ENCODE peak calls at places on chromosomes 2 and 18, in eight cellular contexts. Z, Y, W, R, A, X, I and D are unnamed samples.
A peak's percentile ranks its signal among the peaks of the same experiment; 100 is the strongest.

GRCh38 chr18:13540783-13541182 is 185.6 kb downstream of the FAM210A start:
- DNase-seq in W (no peak), X (no peak), I (no peak), Y (no peak), Z (peak; percentile 13), A (no peak), R (no peak), D (no peak)

GRCh38 chr2:73085691-73086090 is 14.2 kb upstream of the SFXN5 start:
- DNase-seq in Z (peak; percentile 75), X (peak; percentile 84), W (peak; percentile 87), Y (peak; percentile 95), A (peak; percentile 84), R (no peak), I (peak; percentile 94), D (peak; percentile 88)

GRCh38 chr18:61635901-61636528 is 256.8 kb downstream of the RNF152 start:
- DNase-seq in A (no peak), X (peak; percentile 32), W (no peak), Z (peak; percentile 30), I (peak; percentile 70), Y (no peak), R (peak; percentile 29), D (no peak)

GRCh38 chr2:8986327-8986976 is 17.0 kb downstream of the MBOAT2 start:
- DNase-seq in Y (no peak), X (no peak), W (no peak), Z (no peak), I (no peak), R (no peak), A (no peak), D (no peak)

GRCh38 chr2:234464291-234464645 is 32.6 kb downstream of the ARL4C start:
- DNase-seq in I (no peak), X (no peak), R (no peak), Y (no peak), Z (no peak), A (no peak), W (no peak), D (no peak)

GRCh38 chr2:99066602-99067001 is 74.9 kb upstream of the C2orf15 start:
- DNase-seq in Z (peak; percentile 49), A (no peak), I (no peak), W (peak; percentile 10), X (no peak), R (peak; percentile 15), Y (no peak), D (no peak)

GRCh38 chr2:45992021-45992745 is 305.0 kb upstream of the EPAS1 start:
- DNase-seq in Y (no peak), Z (no peak), A (peak; percentile 78), R (no peak), X (peak; percentile 21), I (no peak), W (peak; percentile 88), D (peak; percentile 85)

GRCh38 chr2:232483923-232484627 is 3.6 kb downstream of the ECEL1 start:
- DNase-seq in R (no peak), X (no peak), I (peak; percentile 45), Y (peak; percentile 59), W (no peak), Z (no peak), A (no peak), D (peak; percentile 56)

GRCh38 chr2:136323212-136323611 is 205.3 kb upstream of the CXCR4 start:
- DNase-seq in Y (no peak), R (no peak), X (no peak), W (no peak), I (no peak), Z (no peak), A (no peak), D (no peak)

GRCh38 chr2:8541223-8541622 is 140.6 kb upstream of the ID2 start:
- DNase-seq in W (no peak), Y (peak; percentile 46), Z (no peak), A (no peak), I (no peak), R (no peak), X (no peak), D (peak; percentile 48)

GRCh38 chr2:226466124-226466523 is 333.5 kb downstream of the IRS1 start:
- DNase-seq in R (no peak), Y (no peak), I (no peak), X (no peak), W (no peak), A (no peak), Z (no peak), D (no peak)

GRCh38 chr18:9386872-9387271 is 52.3 kb downstream of the TWSG1 start:
- DNase-seq in A (no peak), X (no peak), I (no peak), Z (no peak), W (no peak), R (no peak), Y (no peak), D (no peak)

GRCh38 chr2:525021-525420 is 152.2 kb downstream of the TMEM18 start:
- DNase-seq in R (no peak), X (no peak), I (no peak), W (no peak), Z (no peak), A (no peak), Y (no peak), D (no peak)

GRCh38 chr2:242011516-242011915 is 142.0 kb downstream of the RTP5 start:
- DNase-seq in A (no peak), Z (no peak), X (no peak), I (peak; percentile 43), Y (peak; percentile 39), W (no peak), R (no peak), D (peak; percentile 32)

GRCh38 chr2:126885701-126886121 is 13.0 kb upstream of the TEX51 start:
- DNase-seq in Z (no peak), R (no peak), A (peak; percentile 44), Y (no peak), W (no peak), I (no peak), X (peak; percentile 18), D (peak; percentile 57)

GRCh38 chr2:166957686-166958085 is 69.4 kb downstream of the XIRP2 start:
- DNase-seq in X (no peak), A (no peak), W (no peak), Y (no peak), I (no peak), Z (no peak), R (no peak), D (no peak)

GRCh38 chr2:128817171-128817570 is 498.5 kb upstream of the HS6ST1 start:
- DNase-seq in Y (no peak), Z (no peak), I (no peak), X (no peak), A (no peak), W (no peak), R (no peak), D (no peak)

GRCh38 chr2:217256261-217256660 is 396.4 kb upstream of the TNP1 start:
- DNase-seq in Z (no peak), Y (no peak), X (no peak), W (no peak), R (no peak), A (no peak), I (no peak), D (no peak)

GRCh38 chr2:23199115-23199918 is 185.7 kb upstream of the KLHL29 start:
- DNase-seq in I (no peak), Z (no peak), Y (no peak), W (peak; percentile 13), A (no peak), X (no peak), R (peak; percentile 24), D (no peak)

GRCh38 chr2:41662461-41662860 is 385.4 kb upstream of the PKDCC start:
- DNase-seq in W (no peak), X (no peak), A (no peak), Y (no peak), R (no peak), Z (no peak), I (no peak), D (no peak)

DNA sequence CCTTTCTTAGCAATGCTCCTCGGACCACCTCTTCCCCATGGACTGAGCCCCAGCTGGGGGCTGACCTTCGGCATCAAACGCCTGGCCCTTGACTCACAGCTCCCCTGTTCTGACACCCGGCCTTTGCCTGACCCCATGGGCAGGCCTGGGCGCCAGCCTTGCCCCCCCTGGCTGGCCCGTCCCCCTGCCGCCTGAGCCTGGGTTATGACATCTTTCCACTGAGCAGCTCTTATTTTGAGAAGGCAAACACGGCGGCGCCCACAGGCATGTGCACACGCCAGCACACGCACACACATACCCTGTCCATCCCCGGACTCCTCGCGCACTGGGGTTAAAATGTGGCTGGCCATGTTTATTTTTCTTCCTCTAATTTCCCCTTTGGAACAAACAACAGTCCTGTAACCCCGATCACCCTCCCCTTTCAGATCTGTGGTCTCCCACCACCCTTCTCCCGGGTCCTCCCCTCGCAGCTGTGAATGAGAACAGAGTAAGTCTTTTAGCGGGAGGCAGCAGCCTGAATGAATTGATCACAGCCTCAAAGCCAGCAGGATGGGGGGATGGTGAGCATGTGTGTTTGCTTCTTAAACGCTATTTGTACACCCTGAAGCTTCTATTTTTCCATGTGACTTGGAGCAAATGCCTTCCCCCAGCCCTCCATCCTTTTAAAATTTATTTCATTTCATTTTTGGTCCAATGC is 11.8 kb upstream of the ATOH8 start:
- DNase-seq in X (peak; percentile 67), W (peak; percentile 73), Z (no peak), R (no peak), Y (no peak), I (no peak), A (peak; percentile 84), D (peak; percentile 90)
- H3K27ac ChIP-seq in X (peak overlapping the region; percentile 91), W (peak overlapping the region; percentile 93), Z (no peak overlapping the region), R (peak overlapping the region; percentile 53), Y (peak overlapping the region; percentile 80), I (peak overlapping the region; percentile 87), A (peak overlapping the region; percentile 94), D (peak overlapping the region; percentile 73)

GRCh38 chr18:53416985-53417384 is 807.5 kb downstream of the MBD2 start:
- DNase-seq in W (no peak), Y (no peak), A (no peak), Z (no peak), I (no peak), X (no peak), R (no peak), D (no peak)
- H3K4me1 ChIP-seq in W (no peaks in the 10 kb centered on the region), Y (no peaks in the 10 kb centered on the region), A (no peaks in the 10 kb centered on the region), Z (no peaks in the 10 kb centered on the region), I (no peaks in the 10 kb centered on the region), X (no peaks in the 10 kb centered on the region), R (no peaks in the 10 kb centered on the region), D (no peaks in the 10 kb centered on the region)

DNA sequence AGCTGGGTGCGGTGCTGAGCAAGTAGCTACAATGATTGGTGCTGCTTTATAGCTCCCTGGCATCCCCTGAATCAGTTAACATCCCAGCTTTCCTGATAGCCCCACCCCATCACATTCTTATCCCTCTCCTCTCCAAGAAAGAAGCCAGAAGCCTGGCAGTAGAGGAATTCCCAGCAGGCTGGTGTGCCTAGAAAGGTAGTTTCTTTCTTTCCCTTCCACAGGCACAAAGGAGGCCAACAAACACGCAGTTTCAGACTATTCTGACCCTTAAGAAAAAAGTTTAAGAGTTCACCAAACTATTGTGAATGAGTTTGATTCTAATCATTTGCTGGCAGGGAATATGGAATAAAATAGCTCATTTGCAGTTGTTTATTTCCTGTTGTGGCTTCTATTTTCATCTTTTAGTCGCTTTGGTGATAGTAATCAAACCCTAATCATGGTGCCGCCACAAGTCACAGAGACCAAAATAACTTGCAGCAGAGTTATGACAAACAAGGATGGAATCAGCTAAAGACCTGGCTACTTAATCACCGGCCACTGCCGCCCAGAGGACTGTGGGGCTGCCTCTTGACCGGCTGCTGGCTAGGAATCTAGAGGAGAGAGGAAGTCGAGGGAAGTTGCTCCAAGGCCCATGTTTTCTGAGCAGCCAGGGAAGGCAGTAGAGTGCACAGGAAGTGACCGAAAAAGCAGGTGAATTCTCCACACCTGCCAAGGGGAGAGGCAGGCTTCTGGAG is 4.9 kb upstream of the SMAD7 start:
- DNase-seq in Y (peak; percentile 66), I (no peak), X (peak; percentile 43), A (peak; percentile 81), R (no peak), W (no peak), Z (peak; percentile 61), D (peak; percentile 92)
- H3K27ac ChIP-seq in Y (peak overlapping the region; percentile 64), I (peak overlapping the region; percentile 28), X (peak overlapping the region; percentile 2), A (peak overlapping the region; percentile 90), R (no peak overlapping the region), W (peak overlapping the region; percentile 99), Z (no peak overlapping the region), D (peak overlapping the region; percentile 100)

GRCh38 chr2:230669386-230669935 is 43.2 kb upstream of the CAB39 start:
- DNase-seq in A (no peak), R (no peak), I (no peak), Y (no peak), W (no peak), Z (no peak), X (no peak), D (no peak)
- H3K4me1 ChIP-seq in A (peaks cover 58% of the 10 kb centered on the region), R (peaks cover 57% of the 10 kb centered on the region), I (no peaks in the 10 kb centered on the region), Y (peaks cover 15% of the 10 kb centered on the region), W (peaks cover 11% of the 10 kb centered on the region), Z (peaks cover 49% of the 10 kb centered on the region), X (peaks cover 60% of the 10 kb centered on the region), D (no peaks in the 10 kb centered on the region)